ENCODE peak calls at places on chromosomes 3 and 15, in ten cellular contexts. P is T47D; Q is germinal center; N is HTR-8/SVneo; L is kidney tubule cell; J is T-helper 9 cell; E is hippocampal formation; K is GM19239; R is GM12865; T is activated naive CD4-positive, alpha-beta T cell treated with anti-CD3 and anti-CD28 coated beads, Interleukin-2, amount 10 ng/mL, durations not matched to agents 7 days and 5 days. F is an unnamed sample.

GRCh38 chr15:51938286-51938685 is 33.3 kb downstream of the LEO1 start:
- DNase-seq in J (no peak), R (no peak), K (no peak), N (no peak), Q (no peak), L (peak; percentile 8), E (no peak), P (peak; percentile 9), T (no peak), F (no peak)

GRCh38 chr15:70199124-70199482 is 101.4 kb upstream of the TLE3 start:
- DNase-seq in J (no peak), K (no peak), Q (peak; percentile 39), E (no peak), R (no peak), T (no peak), P (no peak), N (no peak), L (no peak), F (no peak)

GRCh38 chr3:150577854-150578253 is 25.3 kb upstream of the SELENOT start:
- DNase-seq in T (no peak), N (no peak), J (no peak), L (no peak), P (no peak), K (no peak), Q (no peak), R (no peak), E (no peak), F (no peak)

GRCh38 chr3:102595057-102595456 is 160.2 kb downstream of the ZPLD1 start:
- DNase-seq in N (no peak), R (no peak), P (no peak), T (no peak), J (no peak), E (no peak), L (no peak), Q (no peak), K (no peak), F (no peak)

GRCh38 chr3:156668073-156668763 is 6.2 kb upstream of the TIPARP start:
- DNase-seq in R (peak; percentile 65), Q (no peak), L (no peak), J (no peak), E (no peak), P (peak; percentile 68), N (no peak), K (no peak), T (peak; percentile 58), F (no peak)

GRCh38 chr3:38168151-38168987 is 3.0 kb downstream of the OXSR1 start:
- DNase-seq in J (no peak), K (no peak), P (no peak), R (no peak), T (no peak), N (no peak), Q (no peak), E (no peak), L (peak; percentile 37), F (no peak)

GRCh38 chr3:153055217-153055616 is 106.8 kb upstream of the RAP2B start:
- DNase-seq in N (no peak), K (no peak), P (no peak), T (no peak), L (no peak), Q (no peak), J (no peak), E (no peak), R (no peak), F (no peak)

GRCh38 chr15:47997712-47998111 is 123.1 kb upstream of the SLC24A5 start:
- DNase-seq in K (no peak), P (no peak), L (no peak), Q (no peak), T (no peak), J (no peak), N (no peak), R (no peak), E (no peak), F (no peak)

GRCh38 chr3:182760576-182761164 is 32.6 kb upstream of the ATP11B start:
- DNase-seq in Q (no peak), T (no peak), E (no peak), R (no peak), P (no peak), L (no peak), K (no peak), N (no peak), J (no peak), F (no peak)

GRCh38 chr15:57393081-57393480 is 16.8 kb downstream of the CGNL1 start:
- DNase-seq in T (no peak), K (no peak), E (no peak), P (no peak), L (no peak), R (no peak), J (no peak), N (no peak), Q (no peak), F (no peak)

GRCh38 chr3:127889461-127889863 is 25.6 kb upstream of the KBTBD12 start:
- DNase-seq in Q (no peak), T (no peak), R (no peak), N (no peak), L (peak; percentile 74), K (no peak), P (no peak), J (no peak), E (no peak), F (no peak)

GRCh38 chr15:92117301-92117731 is 263.8 kb downstream of the SLCO3A1 start:
- DNase-seq in K (no peak), J (no peak), P (no peak), N (no peak), L (no peak), T (no peak), E (no peak), Q (no peak), R (no peak), F (no peak)

GRCh38 chr3:60675424-60675823 is 575.8 kb downstream of the FHIT start:
- DNase-seq in R (no peak), T (no peak), J (no peak), K (no peak), P (no peak), Q (no peak), N (no peak), E (no peak), L (peak; percentile 74), F (no peak)

GRCh38 chr3:38397320-38397719 is 50.7 kb downstream of the XYLB start:
- DNase-seq in T (peak; percentile 56), N (no peak), L (peak; percentile 32), K (no peak), J (no peak), E (no peak), P (peak; percentile 80), R (peak; percentile 16), Q (no peak), F (no peak)

GRCh38 chr15:92930776-92931175 is 30.7 kb downstream of the CHD2 start:
- DNase-seq in K (no peak), Q (no peak), R (no peak), L (peak; percentile 87), P (peak; percentile 51), T (no peak), N (peak; percentile 64), J (no peak), E (no peak), F (no peak)

GRCh38 chr3:112038863-112039262 is 4.3 kb downstream of the TMPRSS7 start:
- DNase-seq in T (no peak), L (peak; percentile 81), Q (peak; percentile 31), J (no peak), K (no peak), N (no peak), R (peak; percentile 17), E (no peak), P (peak; percentile 55), F (no peak)

F was measured in T-helper 2 cell.